ENCODE peak calls at places on chromosomes 2 and 18, in five cellular contexts. One of them, this sample, is unnamed. For H3K27me3, the result is how much of the 10 kb centered on the place peaks cover.

GRCh38 chr2:120631241-120631640 is 104.4 kb upstream of the GLI2 start:
- DNase-seq in CD8-positive, alpha-beta memory T cell: no peak
- DNase-seq in H7: no peak
- DNase-seq in A673: no peak
- DNase-seq in sigmoid colon: no peak
- DNase-seq in this sample: no peak

GRCh38 chr2:100235098-100235497 is 87.2 kb downstream of the LONRF2 start:
- DNase-seq in CD8-positive, alpha-beta memory T cell: peak
- DNase-seq in sigmoid colon: no peak
- DNase-seq in H7: peak
- DNase-seq in A673: no peak
- DNase-seq in this sample: peak

GRCh38 chr18:49177812-49178211 is 227.0 kb upstream of the SMAD7 start:
- DNase-seq in A673: no peak
- DNase-seq in H7: no peak
- DNase-seq in CD8-positive, alpha-beta memory T cell: no peak
- DNase-seq in sigmoid colon: no peak
- DNase-seq in this sample: no peak

GRCh38 chr2:224084266-224084892 is 45.3 kb upstream of the SERPINE2 start:
- DNase-seq in sigmoid colon: no peak
- DNase-seq in H7: no peak
- DNase-seq in A673: no peak
- DNase-seq in CD8-positive, alpha-beta memory T cell: no peak
- DNase-seq in this sample: no peak

GRCh38 chr2:26986576-26986975 is 16.1 kb downstream of the MAPRE3 start:
- DNase-seq in sigmoid colon: no peak
- DNase-seq in CD8-positive, alpha-beta memory T cell: no peak
- DNase-seq in H7: no peak
- DNase-seq in A673: no peak
- DNase-seq in this sample: no peak

GRCh38 chr2:212712991-212713390 is 174.4 kb upstream of the ERBB4 start:
- DNase-seq in CD8-positive, alpha-beta memory T cell: no peak
- DNase-seq in sigmoid colon: no peak
- DNase-seq in H7: no peak
- DNase-seq in A673: no peak
- DNase-seq in this sample: no peak

GRCh38 chr2:74528600-74529356 is 728 bp downstream of the AUP1 start:
- DNase-seq in CD8-positive, alpha-beta memory T cell: no peak
- DNase-seq in sigmoid colon: no peak
- DNase-seq in A673: no peak
- DNase-seq in H7: no peak
- DNase-seq in this sample: no peak

GRCh38 chr18:2111456-2111855 is 459.8 kb downstream of the METTL4 start:
- DNase-seq in CD8-positive, alpha-beta memory T cell: no peak
- DNase-seq in A673: no peak
- DNase-seq in H7: no peak
- DNase-seq in sigmoid colon: no peak
- DNase-seq in this sample: no peak

GRCh38 chr2:175356901-175357300 is 175.4 kb upstream of the ATP5MC3 start:
- DNase-seq in sigmoid colon: no peak
- DNase-seq in CD8-positive, alpha-beta memory T cell: no peak
- DNase-seq in H7: no peak
- DNase-seq in A673: no peak
- DNase-seq in this sample: no peak

GRCh38 chr2:162293122-162293781 is 25.2 kb downstream of the IFIH1 start:
- DNase-seq in A673: no peak
- DNase-seq in CD8-positive, alpha-beta memory T cell: no peak
- DNase-seq in sigmoid colon: no peak
- DNase-seq in H7: no peak
- DNase-seq in this sample: no peak

GRCh38 chr2:171281116-171281515 is 120.4 kb upstream of the TLK1 start:
- DNase-seq in H7: no peak
- DNase-seq in sigmoid colon: no peak
- DNase-seq in A673: no peak
- DNase-seq in CD8-positive, alpha-beta memory T cell: no peak
- DNase-seq in this sample: no peak

GRCh38 chr18:11995445-11996189 is 14.3 kb downstream of the IMPA2 start:
- DNase-seq in sigmoid colon: peak
- DNase-seq in CD8-positive, alpha-beta memory T cell: peak
- DNase-seq in A673: peak
- DNase-seq in H7: peak
- DNase-seq in this sample: peak

GRCh38 chr2:138373993-138374408 is 127.6 kb upstream of the SPOPL start:
- DNase-seq in sigmoid colon: no peak
- DNase-seq in H7: peak
- DNase-seq in CD8-positive, alpha-beta memory T cell: no peak
- DNase-seq in A673: peak
- DNase-seq in this sample: no peak

GRCh38 chr2:97348265-97348664 is 235.3 kb downstream of the ANKRD36 start:
- DNase-seq in sigmoid colon: no peak
- DNase-seq in H7: peak
- DNase-seq in CD8-positive, alpha-beta memory T cell: no peak
- DNase-seq in A673: no peak
- DNase-seq in this sample: no peak

GRCh38 chr2:201781583-201782051 is 884 bp upstream of the ALS2 start:
- DNase-seq in sigmoid colon: peak
- DNase-seq in A673: peak
- DNase-seq in H7: peak
- DNase-seq in CD8-positive, alpha-beta memory T cell: peak
- DNase-seq in this sample: no peak

GRCh38 chr18:65750421-65751144 is at the start of gene CDH7:
- DNase-seq in A673: peak
- DNase-seq in CD8-positive, alpha-beta memory T cell: no peak
- DNase-seq in H7: peak
- DNase-seq in sigmoid colon: no peak
- DNase-seq in this sample: no peak

GRCh38 chr2:134244091-134244490 is 9.8 kb upstream of the MGAT5 start:
- DNase-seq in sigmoid colon: no peak
- DNase-seq in A673: no peak
- DNase-seq in CD8-positive, alpha-beta memory T cell: no peak
- DNase-seq in H7: no peak
- DNase-seq in this sample: no peak

GRCh38 chr2:70248810-70249438 is 496 bp upstream of the TIA1 start:
- DNase-seq in sigmoid colon: peak
- DNase-seq in H7: peak
- DNase-seq in A673: no peak
- DNase-seq in CD8-positive, alpha-beta memory T cell: no peak
- DNase-seq in this sample: peak

GRCh38 chr2:72780483-72780882 is 45.4 kb downstream of the EXOC6B start:
- DNase-seq in CD8-positive, alpha-beta memory T cell: no peak
- DNase-seq in sigmoid colon: no peak
- DNase-seq in A673: peak
- DNase-seq in H7: no peak
- DNase-seq in this sample: no peak

GRCh38 chr2:113088173-113088992 is 20.6 kb downstream of the IL1F10 start:
- DNase-seq in CD8-positive, alpha-beta memory T cell: no peak
- DNase-seq in sigmoid colon: no peak
- DNase-seq in A673: no peak
- DNase-seq in H7: no peak
- DNase-seq in this sample: no peak

DNA sequence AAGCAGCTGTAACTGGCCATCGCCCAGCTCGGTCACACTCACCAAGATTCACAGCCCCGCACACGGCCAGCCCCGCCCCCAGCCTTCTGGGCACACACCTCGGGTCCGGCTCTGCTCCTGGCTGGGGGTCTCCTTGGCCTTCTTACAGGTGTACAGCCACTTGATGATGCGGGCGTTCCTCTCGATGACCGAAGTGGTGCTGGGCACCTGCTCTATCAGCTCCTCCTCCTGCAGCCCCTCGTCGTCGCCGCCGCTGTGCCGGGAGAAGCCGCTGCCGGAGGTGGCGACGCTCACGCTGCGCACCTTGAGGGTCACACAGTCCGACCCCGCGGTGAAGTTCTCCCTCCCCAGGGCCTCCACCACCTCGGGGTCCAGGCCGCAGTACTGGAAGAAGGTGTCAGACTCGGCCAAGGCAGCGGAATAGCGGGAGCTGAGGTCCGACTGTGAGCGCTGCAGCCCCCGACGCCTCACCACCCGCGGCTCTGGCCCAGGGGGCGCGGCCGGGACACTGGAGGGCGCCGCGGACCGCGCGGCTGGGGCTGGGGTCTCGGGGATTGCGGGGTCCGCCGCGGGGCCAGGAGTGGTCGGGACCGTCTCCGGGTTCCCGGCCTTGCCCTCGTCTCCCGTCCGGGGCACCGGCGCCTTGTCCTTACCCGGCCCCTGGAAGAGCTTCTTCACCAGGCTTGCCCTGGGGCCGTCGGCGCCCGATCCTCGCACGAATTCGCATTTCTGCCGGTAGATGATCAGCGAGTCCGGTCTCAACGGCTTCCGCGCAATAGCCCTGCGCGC is 769 bp downstream of the FAM110C start:
- DNase-seq in CD8-positive, alpha-beta memory T cell: no peak
- DNase-seq in A673: no peak
- DNase-seq in H7: peak
- DNase-seq in sigmoid colon: no peak
- DNase-seq in this sample: no peak
- H3K27me3 ChIP-seq in CD8-positive, alpha-beta memory T cell: under half
- H3K27me3 ChIP-seq in A673: under half
- H3K27me3 ChIP-seq in H7: under half
- H3K27me3 ChIP-seq in sigmoid colon: under half
- H3K27me3 ChIP-seq in this sample: under half

GRCh38 chr18:37553633-37554398 is 11.8 kb downstream of the CELF4 start:
- DNase-seq in sigmoid colon: no peak
- DNase-seq in A673: no peak
- DNase-seq in CD8-positive, alpha-beta memory T cell: no peak
- DNase-seq in H7: peak
- DNase-seq in this sample: no peak

GRCh38 chr18:37551846-37552245 is 13.8 kb downstream of the CELF4 start:
- DNase-seq in sigmoid colon: no peak
- DNase-seq in CD8-positive, alpha-beta memory T cell: no peak
- DNase-seq in H7: no peak
- DNase-seq in A673: no peak
- DNase-seq in this sample: no peak

GRCh38 chr18:37551249-37551648 is 14.3 kb downstream of the CELF4 start:
- DNase-seq in A673: no peak
- DNase-seq in CD8-positive, alpha-beta memory T cell: no peak
- DNase-seq in H7: no peak
- DNase-seq in sigmoid colon: no peak
- DNase-seq in this sample: no peak

GRCh38 chr18:37552296-37552695 is 13.3 kb downstream of the CELF4 start:
- DNase-seq in CD8-positive, alpha-beta memory T cell: no peak
- DNase-seq in sigmoid colon: no peak
- DNase-seq in A673: no peak
- DNase-seq in H7: no peak
- DNase-seq in this sample: no peak

GRCh38 chr18:37554399-37554787 is 11.2 kb downstream of the CELF4 start:
- DNase-seq in sigmoid colon: no peak
- DNase-seq in A673: no peak
- DNase-seq in H7: peak
- DNase-seq in CD8-positive, alpha-beta memory T cell: no peak
- DNase-seq in this sample: no peak
- H3K27me3 ChIP-seq in sigmoid colon: under half
- H3K27me3 ChIP-seq in A673: under half
- H3K27me3 ChIP-seq in H7: under half
- H3K27me3 ChIP-seq in CD8-positive, alpha-beta memory T cell: under half
- H3K27me3 ChIP-seq in this sample: half or more

GRCh38 chr2:149666809-149667208 is 79.2 kb upstream of the MMADHC start:
- DNase-seq in CD8-positive, alpha-beta memory T cell: no peak
- DNase-seq in H7: no peak
- DNase-seq in A673: no peak
- DNase-seq in sigmoid colon: no peak
- DNase-seq in this sample: no peak
- H3K27me3 ChIP-seq in CD8-positive, alpha-beta memory T cell: under half
- H3K27me3 ChIP-seq in H7: under half
- H3K27me3 ChIP-seq in A673: under half
- H3K27me3 ChIP-seq in sigmoid colon: under half
- H3K27me3 ChIP-seq in this sample: under half

GRCh38 chr2:95308426-95308990 is 11.4 kb downstream of the KCNIP3 start:
- DNase-seq in CD8-positive, alpha-beta memory T cell: no peak
- DNase-seq in H7: no peak
- DNase-seq in sigmoid colon: no peak
- DNase-seq in A673: no peak
- DNase-seq in this sample: no peak
- H3K27me3 ChIP-seq in CD8-positive, alpha-beta memory T cell: under half
- H3K27me3 ChIP-seq in H7: under half
- H3K27me3 ChIP-seq in sigmoid colon: under half
- H3K27me3 ChIP-seq in A673: under half
- H3K27me3 ChIP-seq in this sample: under half

GRCh38 chr18:53817976-53818950 is 406.2 kb downstream of the MBD2 start:
- DNase-seq in A673: peak
- DNase-seq in sigmoid colon: no peak
- DNase-seq in CD8-positive, alpha-beta memory T cell: no peak
- DNase-seq in H7: no peak
- DNase-seq in this sample: no peak

GRCh38 chr18:53819174-53819573 is 405.3 kb downstream of the MBD2 start:
- DNase-seq in A673: no peak
- DNase-seq in sigmoid colon: no peak
- DNase-seq in CD8-positive, alpha-beta memory T cell: no peak
- DNase-seq in H7: no peak
- DNase-seq in this sample: no peak

DNA sequence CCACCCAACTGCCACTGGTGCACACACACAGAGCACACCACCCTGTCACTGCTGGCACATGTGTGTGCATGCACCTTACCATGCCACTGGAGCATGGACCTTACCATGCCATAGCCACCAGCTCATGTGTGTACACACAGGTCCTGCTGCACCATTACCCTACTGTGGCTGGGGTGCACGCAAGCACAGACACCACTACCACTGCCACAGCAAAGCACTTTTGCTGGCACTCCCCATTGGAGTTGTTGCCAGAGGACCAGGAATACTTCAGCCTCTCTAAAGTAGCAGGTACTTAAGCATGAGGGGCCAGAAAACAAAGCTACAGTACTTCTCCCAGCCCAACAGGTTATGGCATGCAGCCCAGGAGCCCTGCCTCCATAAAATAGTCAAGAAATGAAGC is 404.8 kb downstream of the MBD2 start:
- DNase-seq in A673: no peak
- DNase-seq in H7: no peak
- DNase-seq in CD8-positive, alpha-beta memory T cell: no peak
- DNase-seq in sigmoid colon: no peak
- DNase-seq in this sample: no peak
- H3K27me3 ChIP-seq in A673: under half
- H3K27me3 ChIP-seq in H7: under half
- H3K27me3 ChIP-seq in CD8-positive, alpha-beta memory T cell: under half
- H3K27me3 ChIP-seq in sigmoid colon: under half
- H3K27me3 ChIP-seq in this sample: under half

GRCh38 chr2:54524236-54524991 is 68.3 kb downstream of the SPTBN1 start:
- DNase-seq in CD8-positive, alpha-beta memory T cell: no peak
- DNase-seq in sigmoid colon: no peak
- DNase-seq in H7: no peak
- DNase-seq in A673: peak
- DNase-seq in this sample: no peak

GRCh38 chr2:54523336-54523959 is 67.3 kb downstream of the SPTBN1 start:
- DNase-seq in A673: no peak
- DNase-seq in sigmoid colon: no peak
- DNase-seq in CD8-positive, alpha-beta memory T cell: no peak
- DNase-seq in H7: no peak
- DNase-seq in this sample: no peak

GRCh38 chr2:54520687-54521086 is 64.6 kb downstream of the SPTBN1 start:
- DNase-seq in H7: no peak
- DNase-seq in CD8-positive, alpha-beta memory T cell: no peak
- DNase-seq in sigmoid colon: no peak
- DNase-seq in A673: peak
- DNase-seq in this sample: no peak

GRCh38 chr2:54525321-54525720 is 69.2 kb downstream of the SPTBN1 start:
- DNase-seq in sigmoid colon: no peak
- DNase-seq in CD8-positive, alpha-beta memory T cell: no peak
- DNase-seq in A673: no peak
- DNase-seq in H7: no peak
- DNase-seq in this sample: no peak

GRCh38 chr2:54522624-54523281 is 66.6 kb downstream of the SPTBN1 start:
- DNase-seq in sigmoid colon: no peak
- DNase-seq in H7: peak
- DNase-seq in CD8-positive, alpha-beta memory T cell: peak
- DNase-seq in A673: peak
- DNase-seq in this sample: peak
- H3K27me3 ChIP-seq in sigmoid colon: under half
- H3K27me3 ChIP-seq in H7: under half
- H3K27me3 ChIP-seq in CD8-positive, alpha-beta memory T cell: under half
- H3K27me3 ChIP-seq in A673: under half
- H3K27me3 ChIP-seq in this sample: under half